ENCODE peak calls at places on chromosomes 6 and 20, in ten cellular contexts. H is fibroblast of lung; J is Karpas-422; T is effector memory CD4-positive, alpha-beta T cell; X is endodermal cell; L is A673; O is body of pancreas; K is transverse colon; G is astrocyte; R is lower lobe of right lung. M is an unnamed sample.

GRCh38 chr6:129542705-129543104 is 167.3 kb downstream of the ARHGAP18 start:
- DNase-seq in H (no peak), J (no peak), T (no peak), X (no peak), L (no peak), O (no peak), K (no peak), G (no peak), R (no peak), M (no peak)

GRCh38 chr6:149897015-149897697 is 757 bp downstream of the RAET1E start:
- DNase-seq in H (peak; percentile 97), J (peak; percentile 32), T (no peak), X (no peak), L (peak; percentile 17), O (peak; percentile 46), K (peak; percentile 76), G (peak; percentile 85), R (peak; percentile 59), M (peak; percentile 87)

GRCh38 chr6:43492673-43493072 is 15.3 kb downstream of the TJAP1 start:
- DNase-seq in H (no peak), J (no peak), T (no peak), X (no peak), L (no peak), O (no peak), K (no peak), G (peak; percentile 52), R (no peak), M (no peak)

GRCh38 chr6:1878330-1878729 is 268.6 kb downstream of the FOXC1 start:
- DNase-seq in H (no peak), J (no peak), T (no peak), X (no peak), L (no peak), O (no peak), K (no peak), G (no peak), R (no peak), M (no peak)

GRCh38 chr6:119902681-119903080 is 553.1 kb upstream of the MAN1A1 start:
- DNase-seq in H (no peak), J (no peak), T (no peak), X (no peak), L (no peak), O (no peak), K (no peak), G (no peak), R (no peak), M (no peak)

GRCh38 chr6:106568518-106568917 is 60.8 kb downstream of the RTN4IP1 start:
- DNase-seq in H (no peak), J (no peak), T (no peak), X (no peak), L (no peak), O (no peak), K (no peak), G (no peak), R (no peak), M (no peak)

GRCh38 chr6:132780770-132781371 is 17.6 kb downstream of the SLC18B1 start:
- DNase-seq in H (peak; percentile 64), J (peak; percentile 65), T (no peak), X (peak; percentile 45), L (peak; percentile 16), O (no peak), K (no peak), G (no peak), R (no peak), M (no peak)

GRCh38 chr20:34751453-34751852 is 47.3 kb downstream of the TP53INP2 start:
- DNase-seq in H (no peak), J (no peak), T (no peak), X (no peak), L (no peak), O (no peak), K (no peak), G (peak; percentile 13), R (no peak), M (no peak)

GRCh38 chr6:87907521-87907920 is 140.1 kb upstream of the SPACA1 start:
- DNase-seq in H (peak; percentile 20), J (no peak), T (no peak), X (no peak), L (no peak), O (no peak), K (no peak), G (peak; percentile 91), R (no peak), M (no peak)

GRCh38 chr20:58075980-58076749 is 152.3 kb downstream of the ANKRD60 start:
- DNase-seq in H (no peak), J (no peak), T (no peak), X (peak; percentile 44), L (no peak), O (no peak), K (no peak), G (peak; percentile 44), R (no peak), M (no peak)

GRCh38 chr6:78995946-78996345 is 82.1 kb downstream of the PHIP start:
- DNase-seq in H (no peak), J (no peak), T (no peak), X (no peak), L (no peak), O (no peak), K (no peak), G (peak; percentile 61), R (no peak), M (peak; percentile 1)

DNA sequence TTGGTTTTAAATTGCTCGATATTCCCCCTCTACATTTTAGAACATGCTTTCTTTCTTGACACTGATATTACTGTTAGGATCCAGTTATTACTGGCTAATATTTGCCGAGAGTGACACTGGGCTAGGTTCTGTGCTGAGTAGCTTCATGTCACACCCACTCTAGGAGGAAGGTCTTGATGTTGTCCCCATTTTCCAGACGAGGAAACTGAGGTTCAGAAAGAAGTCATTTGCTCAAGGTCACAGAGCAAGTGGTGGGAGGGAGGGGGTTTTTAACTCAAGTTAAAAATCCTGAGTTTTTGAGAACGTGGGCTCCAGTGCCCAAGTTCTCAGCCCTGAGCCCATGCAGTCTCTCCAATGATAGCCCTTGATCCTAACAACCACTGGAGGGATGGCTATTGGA is 18.9 kb downstream of the TGM2 start:
- DNase-seq in H (no peak), J (no peak), T (no peak), X (no peak), L (no peak), O (no peak), K (no peak), G (no peak), R (no peak), M (no peak)
- H3K27ac ChIP-seq in H (no peak overlapping the region), J (no peak overlapping the region), T (no peak overlapping the region), X (no peak overlapping the region), L (no peak overlapping the region), O (no peak overlapping the region), K (no peak overlapping the region), G (no peak overlapping the region), R (no peak overlapping the region), M (no peak overlapping the region)

DNA sequence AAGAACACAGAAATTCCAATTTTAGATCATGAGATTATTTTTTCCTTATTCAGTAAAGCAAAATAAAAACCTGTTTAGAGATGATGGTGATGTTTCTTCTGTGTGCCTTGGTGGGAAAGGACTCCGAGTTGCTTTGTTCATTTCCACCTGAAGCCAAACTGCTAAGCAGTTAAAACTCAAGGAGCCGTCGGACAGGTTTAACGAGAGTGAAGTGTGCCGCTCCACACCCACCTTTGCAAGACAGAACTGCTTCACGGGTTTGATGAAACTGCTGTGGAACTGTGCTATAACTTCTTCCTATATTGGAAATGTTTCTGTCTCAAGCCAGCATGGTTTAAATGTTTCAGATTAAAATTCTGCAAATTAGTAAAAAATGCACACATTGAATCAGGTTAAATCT is 9.2 kb upstream of the DSP start:
- DNase-seq in H (no peak), J (no peak), T (no peak), X (no peak), L (no peak), O (peak; percentile 56), K (peak; percentile 85), G (no peak), R (peak; percentile 64), M (peak; percentile 82)
- H3K4me3 ChIP-seq in H (no peak overlapping the region), J (no peak overlapping the region), T (no peak overlapping the region), X (no peak overlapping the region), L (no peak overlapping the region), O (no peak overlapping the region), K (no peak overlapping the region), G (no peak overlapping the region), R (no peak overlapping the region), M (no peak overlapping the region)

GRCh38 chr6:56581561-56581960 is 61.1 kb downstream of the DST start:
- DNase-seq in H (peak; percentile 59), J (no peak), T (no peak), X (no peak), L (no peak), O (no peak), K (no peak), G (no peak), R (no peak), M (no peak)

GRCh38 chr6:56580271-56580670 is 62.4 kb downstream of the DST start:
- DNase-seq in H (no peak), J (no peak), T (no peak), X (no peak), L (no peak), O (no peak), K (no peak), G (peak; percentile 31), R (no peak), M (no peak)

GRCh38 chr6:56579155-56579851 is 63.4 kb downstream of the DST start:
- DNase-seq in H (peak; percentile 24), J (no peak), T (no peak), X (no peak), L (no peak), O (no peak), K (no peak), G (no peak), R (no peak), M (no peak)

DNA sequence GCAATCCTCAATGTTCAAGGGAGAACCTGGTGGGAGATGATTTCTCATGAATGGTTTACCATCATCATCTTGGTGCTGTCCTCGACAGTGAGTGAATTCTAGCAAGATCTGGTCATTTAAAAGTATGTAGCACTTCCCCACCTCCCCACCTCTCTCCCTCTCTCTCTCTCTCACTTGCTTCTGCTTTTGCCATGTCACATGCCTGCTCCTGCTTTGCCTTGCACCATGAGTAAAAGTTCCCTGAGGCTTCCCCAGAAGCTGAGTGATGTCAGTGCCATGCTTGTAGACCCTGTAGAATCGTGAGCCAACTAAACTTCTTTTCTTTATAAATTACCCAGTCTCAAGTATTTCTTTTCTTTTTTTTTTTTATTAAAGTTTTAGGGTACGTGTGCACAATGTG is 60.4 kb downstream of the DST start:
- DNase-seq in H (no peak), J (no peak), T (no peak), X (no peak), L (no peak), O (no peak), K (no peak), G (no peak), R (no peak), M (no peak)
- H3K4me1 ChIP-seq in H (peaks cover 11% of the 10 kb centered on the region), J (no peaks in the 10 kb centered on the region), T (no peaks in the 10 kb centered on the region), X (no peaks in the 10 kb centered on the region), L (no peaks in the 10 kb centered on the region), O (no peaks in the 10 kb centered on the region), K (no peaks in the 10 kb centered on the region), G (peaks cover 9% of the 10 kb centered on the region), R (no peaks in the 10 kb centered on the region), M (no peaks in the 10 kb centered on the region)

DNA sequence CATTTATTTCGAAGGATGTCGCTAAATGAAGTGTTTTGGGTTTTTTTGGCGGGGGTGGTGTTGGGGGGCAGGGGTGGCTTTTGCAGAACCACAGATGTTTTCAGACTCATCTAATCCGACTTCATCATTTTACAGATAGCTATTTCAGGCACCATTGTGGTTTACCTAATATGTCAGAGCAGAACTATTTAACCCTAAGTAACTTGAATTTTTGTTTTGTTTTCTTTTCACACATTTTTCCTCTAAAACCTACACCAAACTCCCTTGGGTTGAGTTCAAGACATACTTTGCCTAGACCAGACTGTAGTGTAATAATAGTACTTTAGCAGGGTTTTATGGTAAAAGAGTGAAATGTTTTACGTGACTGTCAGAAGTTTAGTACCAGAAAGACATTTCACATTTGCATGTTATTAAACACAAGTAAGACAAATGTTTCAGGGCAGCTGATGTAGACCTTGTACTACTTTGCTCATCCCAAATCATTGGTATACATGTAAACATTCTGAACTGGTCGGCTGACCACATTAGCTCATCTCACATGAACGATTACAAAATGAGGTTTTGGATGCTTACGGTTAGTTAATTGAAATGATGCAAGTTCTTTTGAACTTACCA is 37.7 kb downstream of the MAP3K4 start:
- DNase-seq in H (peak; percentile 91), J (no peak), T (no peak), X (no peak), L (no peak), O (no peak), K (no peak), G (peak; percentile 97), R (no peak), M (no peak)
- H3K27ac ChIP-seq in H (no peak overlapping the region), J (no peak overlapping the region), T (peak overlapping the region; percentile 19), X (no peak overlapping the region), L (no peak overlapping the region), O (no peak overlapping the region), K (peak overlapping the region; percentile 20), G (peak overlapping the region; percentile 92), R (no peak overlapping the region), M (no peak overlapping the region)

M was measured in small intestine.